ENCODE peak calls at places on chromosomes 16 and 17, in six cellular contexts. K, U, E, F, C and G are unnamed samples.

GRCh38 chr17:55168970-55169687 is 95.6 kb upstream of the HLF start:
- DNase-seq in K (no peak), U (no peak), E (no peak), F (no peak), C (no peak), G (no peak)

GRCh38 chr17:29722411-29723198 is 99.9 kb upstream of the CORO6 start:
- DNase-seq in K (peak), U (peak), E (no peak), F (no peak), C (no peak), G (no peak)

GRCh38 chr17:4591529-4591928 is 7.2 kb downstream of the SMTNL2 start:
- DNase-seq in K (no peak), U (no peak), E (peak), F (no peak), C (no peak), G (no peak)

GRCh38 chr16:55622930-55623561 is 32.7 kb upstream of the SLC6A2 start:
- DNase-seq in K (peak), U (no peak), E (peak), F (no peak), C (no peak), G (peak)

GRCh38 chr16:4392382-4393242 is 21.0 kb downstream of the VASN start:
- DNase-seq in K (peak), U (no peak), E (peak), F (no peak), C (no peak), G (peak)

GRCh38 chr16:15961060-15961511 is 11.7 kb downstream of the ABCC1 start:
- DNase-seq in K (no peak), U (peak), E (peak), F (peak), C (no peak), G (no peak)

GRCh38 chr17:78806451-78806850 is 24.4 kb upstream of the CYTH1 start:
- DNase-seq in K (no peak), U (peak), E (no peak), F (peak), C (no peak), G (peak)

GRCh38 chr16:47858333-47859067 is 297.3 kb downstream of the ABCC12 start:
- DNase-seq in K (no peak), U (no peak), E (no peak), F (no peak), C (no peak), G (no peak)

GRCh38 chr17:51046527-51047384 is 73.9 kb downstream of the SPAG9 start:
- DNase-seq in K (peak), U (no peak), E (peak), F (no peak), C (no peak), G (peak)

GRCh38 chr17:15169676-15170075 is 95.5 kb downstream of the PMP22 start:
- DNase-seq in K (no peak), U (no peak), E (peak), F (no peak), C (no peak), G (no peak)

GRCh38 chr17:39661044-39661406 is 4.1 kb upstream of the TCAP start:
- DNase-seq in K (no peak), U (no peak), E (no peak), F (no peak), C (no peak), G (no peak)

GRCh38 chr17:72005332-72006163 is 115.3 kb upstream of the SOX9 start:
- DNase-seq in K (no peak), U (no peak), E (no peak), F (no peak), C (no peak), G (no peak)

GRCh38 chr16:79897444-79898146 is 297.1 kb upstream of the MAF start:
- DNase-seq in K (no peak), U (no peak), E (no peak), F (no peak), C (no peak), G (no peak)

GRCh38 chr16:47983999-47984580 is 171.7 kb downstream of the ABCC12 start:
- DNase-seq in K (no peak), U (no peak), E (peak), F (no peak), C (no peak), G (no peak)

GRCh38 chr17:73247728-73248127 is 14.0 kb downstream of the CPSF4L start:
- DNase-seq in K (no peak), U (no peak), E (no peak), F (no peak), C (no peak), G (no peak)

GRCh38 chr17:7538891-7539290 is 10.0 kb upstream of the TNFSF12 start:
- DNase-seq in K (no peak), U (no peak), E (peak), F (no peak), C (no peak), G (no peak)

GRCh38 chr16:22694887-22695382 is 119.0 kb upstream of the HS3ST2 start:
- DNase-seq in K (no peak), U (no peak), E (peak), F (no peak), C (no peak), G (no peak)

GRCh38 chr17:4945944-4946280 is 2.4 kb downstream of the PFN1 start:
- DNase-seq in K (no peak), U (no peak), E (no peak), F (no peak), C (no peak), G (no peak)

GRCh38 chr16:52090080-52090479 is 456.9 kb downstream of the TOX3 start:
- DNase-seq in K (no peak), U (no peak), E (no peak), F (no peak), C (no peak), G (no peak)

GRCh38 chr16:10616744-10617640 is 36.6 kb upstream of the EMP2 start:
- DNase-seq in K (peak), U (no peak), E (peak), F (no peak), C (no peak), G (peak)

GRCh38 chr16:88768041-88768876 is 16.8 kb downstream of the PIEZO1 start:
- DNase-seq in K (peak), U (no peak), E (peak), F (no peak), C (no peak), G (peak)

GRCh38 chr16:12927591-12927990 is 26.2 kb downstream of the SHISA9 start:
- DNase-seq in K (peak), U (no peak), E (no peak), F (no peak), C (no peak), G (no peak)

GRCh38 chr16:4370570-4371480 is 823 bp upstream of the VASN start:
- DNase-seq in K (no peak), U (no peak), E (peak), F (no peak), C (no peak), G (peak)